ENCODE peak calls at places on chromosomes 5 and 9, in six cellular contexts. One of them, this sample, is unnamed.

GRCh38 chr5:1007681-1008450 is 736 bp upstream of the NKD2 start:
- DNase-seq in B cell: peak; percentile 16
- DNase-seq in lower lobe of right lung: peak; percentile 45
- DNase-seq in fibroblast of lung: no peak
- DNase-seq in upper lobe of right lung: no peak
- DNase-seq in HFF-Myc: no peak
- DNase-seq in this sample: no peak

GRCh38 chr9:128731691-128732090 is 7.8 kb upstream of the ZDHHC12 start:
- DNase-seq in B cell: no peak
- DNase-seq in lower lobe of right lung: no peak
- DNase-seq in fibroblast of lung: no peak
- DNase-seq in upper lobe of right lung: no peak
- DNase-seq in HFF-Myc: no peak
- DNase-seq in this sample: no peak

GRCh38 chr5:34682926-34683623 is 26.9 kb downstream of the RAI14 start:
- DNase-seq in B cell: no peak
- DNase-seq in lower lobe of right lung: no peak
- DNase-seq in fibroblast of lung: no peak
- DNase-seq in upper lobe of right lung: no peak
- DNase-seq in HFF-Myc: no peak
- DNase-seq in this sample: no peak

GRCh38 chr5:59600153-59600552 is 293.4 kb downstream of the PDE4D start:
- DNase-seq in B cell: no peak
- DNase-seq in lower lobe of right lung: no peak
- DNase-seq in fibroblast of lung: no peak
- DNase-seq in upper lobe of right lung: no peak
- DNase-seq in HFF-Myc: no peak
- DNase-seq in this sample: no peak

GRCh38 chr9:131739192-131739961 is 499 bp downstream of the RAPGEF1 start:
- DNase-seq in B cell: peak; percentile 87
- DNase-seq in lower lobe of right lung: peak; percentile 71
- DNase-seq in fibroblast of lung: no peak
- DNase-seq in upper lobe of right lung: peak; percentile 83
- DNase-seq in HFF-Myc: no peak
- DNase-seq in this sample: peak; percentile 67

GRCh38 chr5:14450055-14450524 is 131.5 kb upstream of the OTULINL start:
- DNase-seq in B cell: no peak
- DNase-seq in lower lobe of right lung: no peak
- DNase-seq in fibroblast of lung: peak; percentile 74
- DNase-seq in upper lobe of right lung: no peak
- DNase-seq in HFF-Myc: peak; percentile 81
- DNase-seq in this sample: no peak

GRCh38 chr5:173245319-173246134 is 10.5 kb upstream of the NKX2-5 start:
- DNase-seq in B cell: no peak
- DNase-seq in lower lobe of right lung: no peak
- DNase-seq in fibroblast of lung: no peak
- DNase-seq in upper lobe of right lung: no peak
- DNase-seq in HFF-Myc: no peak
- DNase-seq in this sample: no peak

GRCh38 chr5:72195581-72195980 is 88.3 kb downstream of the MAP1B start:
- DNase-seq in B cell: no peak
- DNase-seq in lower lobe of right lung: no peak
- DNase-seq in fibroblast of lung: no peak
- DNase-seq in upper lobe of right lung: no peak
- DNase-seq in HFF-Myc: no peak
- DNase-seq in this sample: no peak

GRCh38 chr5:140840978-140841962 is at the start of gene PCDHA8:
- DNase-seq in B cell: no peak
- DNase-seq in lower lobe of right lung: no peak
- DNase-seq in fibroblast of lung: no peak
- DNase-seq in upper lobe of right lung: no peak
- DNase-seq in HFF-Myc: no peak
- DNase-seq in this sample: no peak

GRCh38 chr5:32865475-32865874 is 154.4 kb downstream of the NPR3 start:
- DNase-seq in B cell: no peak
- DNase-seq in lower lobe of right lung: no peak
- DNase-seq in fibroblast of lung: no peak
- DNase-seq in upper lobe of right lung: no peak
- DNase-seq in HFF-Myc: peak; percentile 67
- DNase-seq in this sample: no peak

GRCh38 chr5:35159370-35159742 is 70.9 kb downstream of the PRLR start:
- DNase-seq in B cell: no peak
- DNase-seq in lower lobe of right lung: peak; percentile 48
- DNase-seq in fibroblast of lung: peak; percentile 4
- DNase-seq in upper lobe of right lung: no peak
- DNase-seq in HFF-Myc: no peak
- DNase-seq in this sample: no peak

GRCh38 chr5:61290815-61291214 is 41.2 kb upstream of the ZSWIM6 start:
- DNase-seq in B cell: no peak
- DNase-seq in lower lobe of right lung: no peak
- DNase-seq in fibroblast of lung: peak; percentile 80
- DNase-seq in upper lobe of right lung: no peak
- DNase-seq in HFF-Myc: no peak
- DNase-seq in this sample: no peak

GRCh38 chr5:42612997-42613396 is 143.6 kb upstream of the CCDC152 start:
- DNase-seq in B cell: no peak
- DNase-seq in lower lobe of right lung: no peak
- DNase-seq in fibroblast of lung: peak; percentile 91
- DNase-seq in upper lobe of right lung: no peak
- DNase-seq in HFF-Myc: no peak
- DNase-seq in this sample: no peak

GRCh38 chr5:2658421-2658820 is 93.1 kb downstream of the IRX2 start:
- DNase-seq in B cell: no peak
- DNase-seq in lower lobe of right lung: no peak
- DNase-seq in fibroblast of lung: no peak
- DNase-seq in upper lobe of right lung: no peak
- DNase-seq in HFF-Myc: no peak
- DNase-seq in this sample: no peak

GRCh38 chr5:579211-579610 is 32.9 kb upstream of the CEP72 start:
- DNase-seq in B cell: no peak
- DNase-seq in lower lobe of right lung: no peak
- DNase-seq in fibroblast of lung: no peak
- DNase-seq in upper lobe of right lung: no peak
- DNase-seq in HFF-Myc: no peak
- DNase-seq in this sample: no peak

GRCh38 chr9:136246849-136247550 is 1.4 kb upstream of the QSOX2 start:
- DNase-seq in B cell: no peak
- DNase-seq in lower lobe of right lung: no peak
- DNase-seq in fibroblast of lung: no peak
- DNase-seq in upper lobe of right lung: no peak
- DNase-seq in HFF-Myc: no peak
- DNase-seq in this sample: no peak

GRCh38 chr9:115999498-115999897 is 154.1 kb upstream of the PAPPA start:
- DNase-seq in B cell: no peak
- DNase-seq in lower lobe of right lung: no peak
- DNase-seq in fibroblast of lung: peak; percentile 51
- DNase-seq in upper lobe of right lung: no peak
- DNase-seq in HFF-Myc: no peak
- DNase-seq in this sample: no peak

GRCh38 chr5:167081561-167081960 is 1209.9 kb upstream of the WWC1 start:
- DNase-seq in B cell: no peak
- DNase-seq in lower lobe of right lung: no peak
- DNase-seq in fibroblast of lung: no peak
- DNase-seq in upper lobe of right lung: no peak
- DNase-seq in HFF-Myc: no peak
- DNase-seq in this sample: no peak

GRCh38 chr5:126446498-126447224 is 23.5 kb downstream of the GRAMD2B start:
- DNase-seq in B cell: no peak
- DNase-seq in lower lobe of right lung: no peak
- DNase-seq in fibroblast of lung: peak; percentile 70
- DNase-seq in upper lobe of right lung: no peak
- DNase-seq in HFF-Myc: no peak
- DNase-seq in this sample: peak; percentile 56

GRCh38 chr5:144191998-144192397 is 21.3 kb downstream of the KCTD16 start:
- DNase-seq in B cell: peak; percentile 62
- DNase-seq in lower lobe of right lung: no peak
- DNase-seq in fibroblast of lung: peak; percentile 82
- DNase-seq in upper lobe of right lung: no peak
- DNase-seq in HFF-Myc: no peak
- DNase-seq in this sample: peak; percentile 75

GRCh38 chr5:164376840-164377239 is 871.4 kb downstream of the MAT2B start:
- DNase-seq in B cell: no peak
- DNase-seq in lower lobe of right lung: no peak
- DNase-seq in fibroblast of lung: no peak
- DNase-seq in upper lobe of right lung: no peak
- DNase-seq in HFF-Myc: no peak
- DNase-seq in this sample: no peak

GRCh38 chr5:59484618-59485017 is 408.9 kb downstream of the PDE4D start:
- DNase-seq in B cell: no peak
- DNase-seq in lower lobe of right lung: no peak
- DNase-seq in fibroblast of lung: peak; percentile 11
- DNase-seq in upper lobe of right lung: no peak
- DNase-seq in HFF-Myc: no peak
- DNase-seq in this sample: no peak

GRCh38 chr9:127418037-127418471 is 6.1 kb upstream of the ZNF79 start:
- DNase-seq in B cell: peak; percentile 50
- DNase-seq in lower lobe of right lung: no peak
- DNase-seq in fibroblast of lung: no peak
- DNase-seq in upper lobe of right lung: peak; percentile 73
- DNase-seq in HFF-Myc: no peak
- DNase-seq in this sample: peak; percentile 34

GRCh38 chr5:149936044-149936699 is 8.4 kb downstream of the PDE6A start:
- DNase-seq in B cell: no peak
- DNase-seq in lower lobe of right lung: no peak
- DNase-seq in fibroblast of lung: no peak
- DNase-seq in upper lobe of right lung: no peak
- DNase-seq in HFF-Myc: no peak
- DNase-seq in this sample: no peak

GRCh38 chr5:32551865-32552264 is 33.5 kb upstream of the SUB1 start:
- DNase-seq in B cell: no peak
- DNase-seq in lower lobe of right lung: no peak
- DNase-seq in fibroblast of lung: no peak
- DNase-seq in upper lobe of right lung: no peak
- DNase-seq in HFF-Myc: no peak
- DNase-seq in this sample: no peak

GRCh38 chr5:169637085-169637855 is at the start of gene DOCK2:
- DNase-seq in B cell: peak; percentile 90
- DNase-seq in lower lobe of right lung: peak; percentile 87
- DNase-seq in fibroblast of lung: no peak
- DNase-seq in upper lobe of right lung: peak; percentile 87
- DNase-seq in HFF-Myc: no peak
- DNase-seq in this sample: peak; percentile 89

GRCh38 chr9:70962761-70963445 is 158.5 kb downstream of the TRPM3 start:
- DNase-seq in B cell: no peak
- DNase-seq in lower lobe of right lung: no peak
- DNase-seq in fibroblast of lung: no peak
- DNase-seq in upper lobe of right lung: no peak
- DNase-seq in HFF-Myc: no peak
- DNase-seq in this sample: no peak

GRCh38 chr9:77544491-77545000 is 103.6 kb downstream of the GNA14 start:
- DNase-seq in B cell: no peak
- DNase-seq in lower lobe of right lung: no peak
- DNase-seq in fibroblast of lung: no peak
- DNase-seq in upper lobe of right lung: no peak
- DNase-seq in HFF-Myc: no peak
- DNase-seq in this sample: no peak

GRCh38 chr9:84206801-84207200 is 133.8 kb downstream of the SLC28A3 start:
- DNase-seq in B cell: no peak
- DNase-seq in lower lobe of right lung: no peak
- DNase-seq in fibroblast of lung: no peak
- DNase-seq in upper lobe of right lung: no peak
- DNase-seq in HFF-Myc: no peak
- DNase-seq in this sample: no peak

GRCh38 chr9:135183538-135184153 is 96.2 kb downstream of the OLFM1 start:
- DNase-seq in B cell: no peak
- DNase-seq in lower lobe of right lung: no peak
- DNase-seq in fibroblast of lung: no peak
- DNase-seq in upper lobe of right lung: no peak
- DNase-seq in HFF-Myc: no peak
- DNase-seq in this sample: no peak

GRCh38 chr5:151757233-151758140 is 944 bp downstream of the ATOX1 start:
- DNase-seq in B cell: no peak
- DNase-seq in lower lobe of right lung: no peak
- DNase-seq in fibroblast of lung: no peak
- DNase-seq in upper lobe of right lung: no peak
- DNase-seq in HFF-Myc: no peak
- DNase-seq in this sample: peak; percentile 36

GRCh38 chr5:107651326-107651725 is 19.4 kb downstream of the EFNA5 start:
- DNase-seq in B cell: no peak
- DNase-seq in lower lobe of right lung: no peak
- DNase-seq in fibroblast of lung: no peak
- DNase-seq in upper lobe of right lung: no peak
- DNase-seq in HFF-Myc: no peak
- DNase-seq in this sample: no peak
- TF ChIP-seq CTCF in B cell: no peak
- TF ChIP-seq CTCF in lower lobe of right lung: no peak
- TF ChIP-seq CTCF in fibroblast of lung: no peak
- TF ChIP-seq CTCF in upper lobe of right lung: no peak
- TF ChIP-seq CTCF in HFF-Myc: no peak
- TF ChIP-seq CTCF in this sample: no peak

GRCh38 chr5:168291961-168292782 is 727 bp downstream of the WWC1 start:
- DNase-seq in B cell: peak; percentile 34
- DNase-seq in lower lobe of right lung: no peak
- DNase-seq in fibroblast of lung: peak; percentile 9
- DNase-seq in upper lobe of right lung: peak; percentile 73
- DNase-seq in HFF-Myc: no peak
- DNase-seq in this sample: peak; percentile 37
- TF ChIP-seq CTCF in B cell: no peak
- TF ChIP-seq CTCF in lower lobe of right lung: no peak
- TF ChIP-seq CTCF in fibroblast of lung: peak; percentile 3
- TF ChIP-seq CTCF in upper lobe of right lung: no peak
- TF ChIP-seq CTCF in HFF-Myc: no peak
- TF ChIP-seq CTCF in this sample: no peak

GRCh38 chr5:135429326-135429725 is 17.8 kb downstream of the DCANP1 start:
- DNase-seq in B cell: no peak
- DNase-seq in lower lobe of right lung: no peak
- DNase-seq in fibroblast of lung: peak; percentile 46
- DNase-seq in upper lobe of right lung: no peak
- DNase-seq in HFF-Myc: no peak
- DNase-seq in this sample: no peak

GRCh38 chr5:135423158-135423925 is 23.8 kb downstream of the DCANP1 start:
- DNase-seq in B cell: no peak
- DNase-seq in lower lobe of right lung: no peak
- DNase-seq in fibroblast of lung: no peak
- DNase-seq in upper lobe of right lung: no peak
- DNase-seq in HFF-Myc: no peak
- DNase-seq in this sample: no peak

GRCh38 chr5:135428586-135428985 is 18.6 kb downstream of the DCANP1 start:
- DNase-seq in B cell: no peak
- DNase-seq in lower lobe of right lung: no peak
- DNase-seq in fibroblast of lung: no peak
- DNase-seq in upper lobe of right lung: no peak
- DNase-seq in HFF-Myc: no peak
- DNase-seq in this sample: no peak

GRCh38 chr5:135425641-135426040 is 21.5 kb downstream of the DCANP1 start:
- DNase-seq in B cell: no peak
- DNase-seq in lower lobe of right lung: no peak
- DNase-seq in fibroblast of lung: no peak
- DNase-seq in upper lobe of right lung: no peak
- DNase-seq in HFF-Myc: no peak
- DNase-seq in this sample: no peak

GRCh38 chr5:135426102-135427082 is 20.8 kb downstream of the DCANP1 start:
- DNase-seq in B cell: peak; percentile 49
- DNase-seq in lower lobe of right lung: no peak
- DNase-seq in fibroblast of lung: peak; percentile 58
- DNase-seq in upper lobe of right lung: no peak
- DNase-seq in HFF-Myc: peak; percentile 39
- DNase-seq in this sample: peak; percentile 67
- TF ChIP-seq CTCF in B cell: peak; percentile 74
- TF ChIP-seq CTCF in lower lobe of right lung: peak; percentile 58
- TF ChIP-seq CTCF in fibroblast of lung: peak; percentile 81
- TF ChIP-seq CTCF in upper lobe of right lung: peak; percentile 67
- TF ChIP-seq CTCF in HFF-Myc: peak; percentile 78
- TF ChIP-seq CTCF in this sample: peak; percentile 83

GRCh38 chr5:11602298-11602697 is 301.9 kb downstream of the CTNND2 start:
- DNase-seq in B cell: no peak
- DNase-seq in lower lobe of right lung: no peak
- DNase-seq in fibroblast of lung: no peak
- DNase-seq in upper lobe of right lung: no peak
- DNase-seq in HFF-Myc: no peak
- DNase-seq in this sample: no peak
- TF ChIP-seq CTCF in B cell: no peak
- TF ChIP-seq CTCF in lower lobe of right lung: no peak
- TF ChIP-seq CTCF in fibroblast of lung: no peak
- TF ChIP-seq CTCF in upper lobe of right lung: no peak
- TF ChIP-seq CTCF in HFF-Myc: no peak
- TF ChIP-seq CTCF in this sample: no peak